ENCODE peak calls at places on chromosomes 11 and 22, in ten cellular contexts. G, X, H, M, A, L, T, U, D and Q are unnamed samples.

GRCh38 chr11:40104941-40105550 is 1354.4 kb downstream of the LRRC4C start:
- DNase-seq in T (no peak), L (no peak), U (no peak), G (no peak), D (no peak), H (no peak), M (no peak), X (no peak), A (no peak), Q (no peak)

GRCh38 chr11:6742260-6742659 is 29.5 kb downstream of the OR2AG2 start:
- DNase-seq in G (no peak), A (no peak), M (no peak), L (no peak), X (no peak), U (no peak), T (no peak), D (no peak), H (no peak), Q (no peak)

GRCh38 chr22:20131856-20132685 is 467 bp downstream of the ZDHHC8 start:
- DNase-seq in H (no peak), M (no peak), U (peak; percentile 88), X (no peak), A (no peak), D (peak; percentile 57), L (no peak), G (peak; percentile 38), T (peak; percentile 40), Q (peak; percentile 86)

GRCh38 chr11:65316979-65317786 is 2.5 kb downstream of the CDC42EP2 start:
- DNase-seq in D (peak; percentile 66), L (peak; percentile 80), X (peak; percentile 92), M (no peak), H (no peak), U (no peak), T (peak; percentile 54), G (peak; percentile 91), A (peak; percentile 81), Q (peak; percentile 70)

GRCh38 chr11:88310246-88310645 is 27.3 kb downstream of the CTSC start:
- DNase-seq in G (no peak), D (no peak), M (no peak), H (no peak), A (no peak), L (peak; percentile 37), X (no peak), T (no peak), U (no peak), Q (no peak)

GRCh38 chr11:2525166-2525861 is 80.5 kb downstream of the KCNQ1 start:
- DNase-seq in T (no peak), U (peak; percentile 73), G (no peak), X (peak; percentile 18), H (no peak), D (peak; percentile 14), A (no peak), L (no peak), M (no peak), Q (peak; percentile 60)

GRCh38 chr22:32695451-32695891 is 106.0 kb upstream of the TIMP3 start:
- DNase-seq in H (no peak), U (no peak), L (no peak), G (no peak), X (no peak), T (no peak), M (no peak), D (no peak), A (no peak), Q (no peak)

GRCh38 chr22:26461188-26461810 is 22.3 kb downstream of the HPS4 start:
- DNase-seq in G (peak; percentile 49), U (no peak), D (peak; percentile 57), X (peak; percentile 63), T (peak; percentile 56), H (peak; percentile 63), L (peak; percentile 53), A (no peak), M (no peak), Q (no peak)

GRCh38 chr11:40129276-40129675 is 1330.2 kb downstream of the LRRC4C start:
- DNase-seq in T (no peak), M (no peak), X (no peak), H (peak; percentile 3), D (no peak), L (no peak), A (no peak), U (no peak), G (no peak), Q (no peak)

GRCh38 chr22:29580200-29580810 is 608 bp downstream of the NIPSNAP1 start:
- DNase-seq in M (no peak), X (peak; percentile 51), L (no peak), T (peak; percentile 17), A (no peak), H (no peak), G (no peak), U (peak; percentile 75), D (peak; percentile 75), Q (no peak)

GRCh38 chr11:62402226-62402625 is 16.6 kb upstream of the SCGB1A1 start:
- DNase-seq in M (no peak), L (no peak), H (no peak), A (peak; percentile 80), G (peak; percentile 64), T (peak; percentile 23), U (peak; percentile 41), D (peak; percentile 33), X (peak; percentile 61), Q (peak; percentile 74)

GRCh38 chr22:43296279-43296902 is 46.8 kb downstream of the SCUBE1 start:
- DNase-seq in H (no peak), T (no peak), L (no peak), A (no peak), D (no peak), U (no peak), X (no peak), M (no peak), G (no peak), Q (no peak)

GRCh38 chr22:43293661-43294392 is 49.3 kb downstream of the SCUBE1 start:
- DNase-seq in M (no peak), L (peak; percentile 25), U (no peak), G (no peak), A (no peak), X (peak; percentile 78), H (no peak), D (no peak), T (no peak), Q (peak; percentile 80)

GRCh38 chr22:43295173-43295572 is 48.0 kb downstream of the SCUBE1 start:
- DNase-seq in U (no peak), H (no peak), L (no peak), G (no peak), X (no peak), D (no peak), A (no peak), T (no peak), M (no peak), Q (no peak)

GRCh38 chr22:43297246-43298061 is 45.7 kb downstream of the SCUBE1 start:
- DNase-seq in G (no peak), T (no peak), H (no peak), A (no peak), M (no peak), U (peak; percentile 35), X (no peak), D (no peak), L (no peak), Q (no peak)

GRCh38 chr22:43295660-43296059 is 47.5 kb downstream of the SCUBE1 start:
- DNase-seq in U (peak; percentile 12), L (no peak), X (no peak), D (no peak), T (no peak), G (no peak), M (no peak), A (no peak), H (no peak), Q (no peak)
- H3K4me1 ChIP-seq in U (no peaks in the 10 kb centered on the region), L (no peaks in the 10 kb centered on the region), X (no peaks in the 10 kb centered on the region), D (peaks cover 8% of the 10 kb centered on the region), T (no peaks in the 10 kb centered on the region), G (no peaks in the 10 kb centered on the region), M (peaks cover 79% of the 10 kb centered on the region), A (no peaks in the 10 kb centered on the region), H (peaks cover 15% of the 10 kb centered on the region), Q (peaks cover 44% of the 10 kb centered on the region)

DNA sequence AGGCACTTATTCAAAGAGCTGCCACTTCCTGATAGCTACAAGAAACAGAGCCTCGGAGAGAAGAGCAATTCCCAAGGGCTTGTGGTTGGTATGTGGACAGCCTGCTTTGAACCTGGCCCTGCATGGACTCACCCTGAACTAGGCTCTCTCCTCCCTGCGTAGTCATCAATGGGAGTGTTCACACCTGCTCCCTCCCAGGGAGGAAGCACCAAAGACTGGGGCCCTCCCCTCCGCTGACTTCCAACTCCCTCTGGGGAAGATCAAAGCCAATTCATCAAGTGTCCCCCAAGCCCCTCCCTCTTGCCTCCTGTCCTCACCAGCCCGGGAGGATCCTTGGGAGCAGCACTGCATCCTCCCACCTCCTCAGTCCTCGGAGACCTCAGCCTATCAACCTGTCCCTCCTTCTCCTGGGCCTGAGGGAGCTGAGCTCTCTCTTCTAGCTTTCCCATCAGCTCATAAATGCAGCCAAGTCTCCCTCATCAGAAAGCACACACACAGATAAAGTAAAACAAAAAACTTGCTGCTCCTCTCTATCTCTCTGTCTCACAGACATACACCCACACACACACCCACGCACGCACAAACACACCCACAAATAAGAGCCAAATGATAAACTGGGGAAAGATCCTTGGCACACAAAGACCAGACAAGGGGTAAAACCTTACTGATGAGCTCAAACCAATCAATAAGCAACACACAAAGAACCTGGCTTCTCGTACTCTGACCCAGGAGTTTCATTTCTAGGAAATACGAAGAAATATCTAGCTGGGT is 3.3 kb downstream of the A4GALT start:
- DNase-seq in H (no peak), L (no peak), T (no peak), D (no peak), M (no peak), A (no peak), G (no peak), U (no peak), X (no peak), Q (no peak)
- H3K4me3 ChIP-seq in H (no peak overlapping the region), L (no peak overlapping the region), T (no peak overlapping the region), D (no peak overlapping the region), M (no peak overlapping the region), A (no peak overlapping the region), G (peak overlapping the region; percentile 25), U (no peak overlapping the region), X (no peak overlapping the region), Q (no peak overlapping the region)

GRCh38 chr11:12915093-12915492 is 94.0 kb upstream of the RASSF10 start:
- DNase-seq in A (no peak), X (no peak), U (no peak), D (no peak), G (no peak), T (no peak), M (no peak), H (no peak), L (no peak), Q (no peak)
- H3K27ac ChIP-seq in A (peak overlapping the region; percentile 33), X (no peak overlapping the region), U (peak overlapping the region; percentile 14), D (no peak overlapping the region), G (peak overlapping the region; percentile 31), T (no peak overlapping the region), M (peak overlapping the region; percentile 15), H (no peak overlapping the region), L (no peak overlapping the region), Q (no peak overlapping the region)

DNA sequence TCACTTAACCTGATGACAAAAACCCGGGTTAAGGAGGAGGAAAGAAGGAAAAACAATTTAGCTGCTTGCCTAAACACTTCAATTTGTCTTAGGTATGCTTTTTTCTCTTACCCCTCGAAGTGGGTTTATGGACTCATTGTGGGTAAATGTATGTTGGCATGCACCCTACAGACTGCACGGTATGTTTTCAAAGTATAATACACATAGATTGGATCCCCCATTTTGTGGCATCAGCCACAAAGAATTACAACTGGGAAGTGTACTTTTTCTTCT is 2.3 kb downstream of the YAP1 start:
- DNase-seq in H (no peak), X (no peak), M (no peak), G (no peak), A (no peak), D (no peak), U (no peak), L (no peak), T (no peak), Q (no peak)
- H3K4me1 ChIP-seq in H (peaks cover 25% of the 10 kb centered on the region), X (peaks cover 4% of the 10 kb centered on the region), M (peaks cover 52% of the 10 kb centered on the region), G (peaks cover 60% of the 10 kb centered on the region), A (no peaks in the 10 kb centered on the region), D (peaks cover 23% of the 10 kb centered on the region), U (peaks cover 18% of the 10 kb centered on the region), L (peaks cover 14% of the 10 kb centered on the region), T (peaks cover 51% of the 10 kb centered on the region), Q (peaks cover 28% of the 10 kb centered on the region)

GRCh38 chr22:39979458-39979857 is 15.3 kb upstream of the FAM83F start:
- DNase-seq in H (no peak), A (no peak), D (no peak), T (no peak), U (no peak), L (no peak), G (no peak), M (no peak), X (no peak), Q (no peak)
- H3K4me3 ChIP-seq in H (no peak overlapping the region), A (no peak overlapping the region), D (no peak overlapping the region), T (no peak overlapping the region), U (no peak overlapping the region), L (no peak overlapping the region), G (no peak overlapping the region), M (no peak overlapping the region), X (no peak overlapping the region), Q (no peak overlapping the region)